ENCODE peak calls at places on chromosomes 12 and 14, in eight cellular contexts. N is lower lobe of right lung, S is Peyer's patch, T is fibroblast of pulmonary artery, Z is upper lobe of right lung, C is OCI-LY7, I is psoas muscle, B is bronchial epithelial cell. R is an unnamed sample.

GRCh38 chr14:50064993-50065392 is 51.4 kb downstream of the VCPKMT start:
- DNase-seq in Z (peak; percentile 44), S (peak; percentile 89), T (no peak), N (no peak), B (peak; percentile 29), C (peak; percentile 72), I (no peak), R (peak; percentile 72)

GRCh38 chr12:77315407-77315806 is 250.0 kb upstream of the E2F7 start:
- DNase-seq in I (no peak), B (no peak), C (no peak), N (no peak), S (no peak), T (no peak), Z (no peak), R (no peak)

GRCh38 chr14:26935733-26936132 is 337.9 kb upstream of the NOVA1 start:
- DNase-seq in I (no peak), Z (no peak), N (no peak), T (no peak), B (no peak), S (no peak), C (no peak), R (no peak)

GRCh38 chr12:111066744-111067437 is 146.5 kb upstream of the MYL2 start:
- DNase-seq in S (no peak), T (no peak), B (peak; percentile 90), N (no peak), I (no peak), C (peak; percentile 42), Z (peak; percentile 11), R (no peak)

GRCh38 chr12:67637718-67638117 is 10.8 kb upstream of the DYRK2 start:
- DNase-seq in I (no peak), S (no peak), T (no peak), C (no peak), B (no peak), N (no peak), Z (no peak), R (no peak)

GRCh38 chr12:1217191-1217949 is 226.3 kb downstream of the ERC1 start:
- DNase-seq in Z (no peak), S (no peak), N (no peak), B (peak; percentile 91), I (no peak), C (no peak), T (peak; percentile 64), R (no peak)

GRCh38 chr14:103128631-103129300 is 5.5 kb downstream of the TNFAIP2 start:
- DNase-seq in T (no peak), S (no peak), C (no peak), B (peak; percentile 35), I (no peak), N (peak; percentile 41), Z (peak; percentile 66), R (no peak)

GRCh38 chr12:87425942-87426554 is 603.2 kb downstream of the C12orf50 start:
- DNase-seq in B (peak; percentile 76), I (no peak), Z (no peak), S (no peak), T (no peak), N (no peak), C (no peak), R (no peak)

GRCh38 chr14:63727231-63727735 is 582 bp downstream of the SGPP1 start:
- DNase-seq in N (peak; percentile 64), C (peak; percentile 47), T (peak; percentile 48), I (peak; percentile 52), S (peak; percentile 64), B (no peak), Z (peak; percentile 77), R (no peak)

GRCh38 chr12:63918788-63919300 is 74.3 kb downstream of the SRGAP1 start:
- DNase-seq in S (no peak), N (no peak), C (no peak), B (peak; percentile 94), T (peak; percentile 88), Z (no peak), I (no peak), R (no peak)

GRCh38 chr12:63917864-63918742 is 73.6 kb downstream of the SRGAP1 start:
- DNase-seq in S (no peak), C (peak; percentile 20), Z (no peak), T (peak; percentile 99), I (no peak), N (no peak), B (peak; percentile 99), R (peak; percentile 37)

GRCh38 chr12:63917477-63917862 is 73.0 kb downstream of the SRGAP1 start:
- DNase-seq in T (no peak), S (no peak), C (no peak), I (no peak), Z (no peak), B (no peak), N (no peak), R (no peak)

GRCh38 chr12:63915105-63915830 is 70.8 kb downstream of the SRGAP1 start:
- DNase-seq in N (no peak), B (peak; percentile 59), I (no peak), Z (no peak), T (peak; percentile 73), S (no peak), C (no peak), R (no peak)

DNA sequence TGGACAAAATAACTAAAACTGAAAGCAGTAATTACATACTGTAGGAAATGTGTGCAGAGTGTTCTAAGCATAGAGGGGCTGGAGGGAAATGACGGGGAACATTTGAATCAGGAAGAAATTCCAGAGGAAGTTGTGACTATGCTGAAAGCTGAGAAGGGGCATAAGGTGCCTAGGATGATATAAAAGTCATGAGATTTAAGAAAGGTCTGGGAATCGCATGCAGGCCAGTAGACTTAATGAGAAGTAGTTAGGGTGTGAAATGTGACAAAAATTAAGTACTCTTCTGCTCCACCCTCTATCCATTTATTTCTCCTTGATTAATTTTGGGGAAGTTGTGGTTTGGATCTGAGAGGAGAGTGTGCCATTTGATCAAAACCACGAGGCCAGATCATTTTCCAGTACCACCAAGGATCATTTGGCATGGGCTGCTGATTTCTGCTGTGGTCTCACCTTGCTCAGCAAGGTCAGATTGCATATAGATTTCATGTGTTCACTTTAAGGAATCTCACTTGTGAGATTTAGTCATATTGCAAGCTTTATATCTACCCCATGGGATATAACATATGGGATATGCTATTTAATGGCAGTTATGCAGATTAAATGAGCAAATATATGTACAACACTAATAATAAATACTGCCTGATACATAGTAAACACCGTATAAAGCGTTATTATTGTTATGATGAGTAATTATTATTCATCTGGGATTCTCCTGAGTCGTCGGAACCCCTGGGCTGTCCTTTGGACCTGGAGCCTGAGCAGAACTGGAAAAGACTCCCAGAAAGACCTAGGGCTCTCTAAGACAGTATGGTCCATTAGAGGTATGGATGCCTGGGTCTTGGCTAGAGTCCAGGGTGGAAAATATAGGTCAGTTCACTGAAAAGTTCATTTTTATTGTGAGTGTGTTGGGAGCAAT is 72.3 kb downstream of the SRGAP1 start:
- DNase-seq in C (no peak), S (no peak), T (peak; percentile 33), B (peak; percentile 65), N (no peak), I (no peak), Z (no peak), R (no peak)
- H3K4me3 ChIP-seq in C (no peak overlapping the region), S (no peak overlapping the region), T (no peak overlapping the region), B (no peak overlapping the region), N (no peak overlapping the region), I (no peak overlapping the region), Z (no peak overlapping the region), R (no peak overlapping the region)

GRCh38 chr14:91243098-91243483 is 1.4 kb downstream of the GPR68 start:
- DNase-seq in B (no peak), C (no peak), I (no peak), T (no peak), Z (no peak), S (no peak), N (no peak), R (no peak)
- H3K4me3 ChIP-seq in B (no peak overlapping the region), C (peak overlapping the region; percentile 32), I (no peak overlapping the region), T (no peak overlapping the region), Z (peak overlapping the region; percentile 21), S (no peak overlapping the region), N (peak overlapping the region; percentile 27), R (peak overlapping the region; percentile 4)

GRCh38 chr14:71800878-71801277 is 131.4 kb upstream of the RGS6 start:
- DNase-seq in C (peak; percentile 70), N (no peak), B (no peak), T (no peak), Z (no peak), I (no peak), S (no peak), R (no peak)

GRCh38 chr14:71799831-71800230 is 132.4 kb upstream of the RGS6 start:
- DNase-seq in I (no peak), S (no peak), T (no peak), C (no peak), B (no peak), Z (no peak), N (no peak), R (no peak)

DNA sequence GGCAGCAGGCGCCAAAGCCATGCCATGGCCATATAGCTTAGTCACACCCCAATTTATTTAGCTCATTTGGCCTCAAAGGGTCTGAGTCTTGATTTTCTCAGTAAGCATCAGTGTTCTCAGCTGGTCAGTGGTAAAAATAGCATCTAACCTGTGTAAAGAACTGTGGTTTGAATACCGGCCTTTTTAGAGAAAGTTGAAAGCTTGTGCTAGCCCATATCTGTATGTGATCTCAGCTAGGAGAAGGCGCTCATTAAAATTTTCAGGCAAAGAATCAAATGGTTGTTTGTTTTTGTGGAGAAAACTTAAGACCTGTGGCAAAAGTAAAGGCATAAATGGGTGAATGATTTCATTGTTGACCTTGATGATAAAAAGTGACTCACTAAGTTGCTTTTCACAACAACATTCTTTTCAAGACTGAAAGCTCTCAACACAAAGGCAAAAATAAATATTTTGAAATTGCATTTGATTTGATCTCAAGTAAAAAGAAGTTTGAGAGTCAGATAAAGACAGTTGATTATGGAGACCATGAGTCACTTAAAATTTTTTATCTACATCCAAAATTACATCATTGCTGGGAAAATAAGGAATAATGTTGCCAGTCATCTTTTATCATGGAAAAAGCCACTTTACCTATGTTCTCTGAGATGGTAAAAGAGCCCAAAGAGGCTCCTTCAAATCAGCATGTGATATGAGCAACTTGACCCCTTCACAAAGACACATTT is 128.5 kb upstream of the RGS6 start:
- DNase-seq in N (no peak), I (no peak), S (no peak), B (peak; percentile 88), Z (no peak), C (peak; percentile 34), T (peak; percentile 51), R (no peak)
- H3K4me3 ChIP-seq in N (no peak overlapping the region), I (no peak overlapping the region), S (no peak overlapping the region), B (no peak overlapping the region), Z (no peak overlapping the region), C (no peak overlapping the region), T (no peak overlapping the region), R (no peak overlapping the region)

GRCh38 chr12:5251092-5251491 is 180.8 kb upstream of the NTF3 start:
- DNase-seq in B (no peak), C (no peak), I (no peak), Z (no peak), S (no peak), T (no peak), N (no peak), R (no peak)

GRCh38 chr12:5254703-5255102 is 177.2 kb upstream of the NTF3 start:
- DNase-seq in T (no peak), I (no peak), N (no peak), S (no peak), Z (no peak), B (no peak), C (no peak), R (no peak)

GRCh38 chr12:5248230-5248629 is 183.7 kb upstream of the NTF3 start:
- DNase-seq in S (no peak), I (no peak), C (no peak), B (no peak), N (no peak), T (no peak), Z (no peak), R (no peak)

GRCh38 chr12:5247144-5247543 is 184.8 kb upstream of the NTF3 start:
- DNase-seq in T (no peak), B (no peak), C (no peak), N (no peak), I (no peak), S (no peak), Z (no peak), R (no peak)

GRCh38 chr12:5251786-5252185 is 180.1 kb upstream of the NTF3 start:
- DNase-seq in N (no peak), T (no peak), I (no peak), B (no peak), C (no peak), Z (no peak), S (no peak), R (no peak)
- H3K4me3 ChIP-seq in N (no peak overlapping the region), T (no peak overlapping the region), I (no peak overlapping the region), B (no peak overlapping the region), C (no peak overlapping the region), Z (no peak overlapping the region), S (no peak overlapping the region), R (no peak overlapping the region)